ENCODE peak calls at places on chromosome 18, in six cellular contexts. One of them, this sample, is unnamed.

GRCh38 chr18:61910101-61910500 is 17.3 kb upstream of the RNF152 start:
- DNase-seq in mesothelial cell of epicardium: no peak
- DNase-seq in epithelial cell of esophagus: no peak
- DNase-seq in aorta: no peak
- DNase-seq in AG04450: no peak
- DNase-seq in CD8-positive, alpha-beta memory T cell: no peak
- DNase-seq in this sample: no peak

GRCh38 chr18:76351961-76352581 is 143.0 kb downstream of the ZNF516 start:
- DNase-seq in mesothelial cell of epicardium: no peak
- DNase-seq in epithelial cell of esophagus: no peak
- DNase-seq in aorta: no peak
- DNase-seq in AG04450: peak
- DNase-seq in CD8-positive, alpha-beta memory T cell: no peak
- DNase-seq in this sample: no peak

GRCh38 chr18:38459086-38459485 is 893.5 kb upstream of the CELF4 start:
- DNase-seq in mesothelial cell of epicardium: peak
- DNase-seq in epithelial cell of esophagus: no peak
- DNase-seq in aorta: no peak
- DNase-seq in AG04450: no peak
- DNase-seq in CD8-positive, alpha-beta memory T cell: no peak
- DNase-seq in this sample: no peak

GRCh38 chr18:11304900-11305299 is 155.5 kb upstream of the PIEZO2 start:
- DNase-seq in mesothelial cell of epicardium: no peak
- DNase-seq in epithelial cell of esophagus: no peak
- DNase-seq in aorta: no peak
- DNase-seq in AG04450: no peak
- DNase-seq in CD8-positive, alpha-beta memory T cell: no peak
- DNase-seq in this sample: no peak

GRCh38 chr18:59865241-59865986 is 34.4 kb upstream of the PMAIP1 start:
- DNase-seq in mesothelial cell of epicardium: no peak
- DNase-seq in epithelial cell of esophagus: no peak
- DNase-seq in aorta: no peak
- DNase-seq in AG04450: no peak
- DNase-seq in CD8-positive, alpha-beta memory T cell: no peak
- DNase-seq in this sample: no peak

GRCh38 chr18:36724591-36725001 is 104.2 kb downstream of the TPGS2 start:
- DNase-seq in mesothelial cell of epicardium: no peak
- DNase-seq in epithelial cell of esophagus: no peak
- DNase-seq in aorta: no peak
- DNase-seq in AG04450: no peak
- DNase-seq in CD8-positive, alpha-beta memory T cell: no peak
- DNase-seq in this sample: no peak

GRCh38 chr18:44954256-44954655 is 273.6 kb downstream of the SETBP1 start:
- DNase-seq in mesothelial cell of epicardium: no peak
- DNase-seq in epithelial cell of esophagus: no peak
- DNase-seq in aorta: no peak
- DNase-seq in AG04450: no peak
- DNase-seq in CD8-positive, alpha-beta memory T cell: no peak
- DNase-seq in this sample: no peak

GRCh38 chr18:59455728-59456276 is 96.7 kb upstream of the LMAN1 start:
- DNase-seq in mesothelial cell of epicardium: no peak
- DNase-seq in epithelial cell of esophagus: no peak
- DNase-seq in aorta: peak
- DNase-seq in AG04450: no peak
- DNase-seq in CD8-positive, alpha-beta memory T cell: no peak
- DNase-seq in this sample: no peak